ENCODE peak calls at places on chromosome 4, in nine cellular contexts. One of them, this sample, is unnamed.

GRCh38 chr4:13546855-13547562 is 2.7 kb upstream of the NKX3-2 start:
- DNase-seq in fibroblast of mammary gland: no peak
- DNase-seq in astrocyte: no peak
- DNase-seq in progenitor cell of endocrine pancreas: no peak
- DNase-seq in natural killer cell: no peak
- DNase-seq in OCI-LY7: peak
- DNase-seq in HCT116: no peak
- DNase-seq in GM13977: peak
- DNase-seq in upper lobe of right lung: no peak
- DNase-seq in this sample: no peak

GRCh38 chr4:87030606-87031441 is 96.0 kb downstream of the AFF1 start:
- DNase-seq in fibroblast of mammary gland: peak
- DNase-seq in astrocyte: peak
- DNase-seq in progenitor cell of endocrine pancreas: no peak
- DNase-seq in natural killer cell: no peak
- DNase-seq in OCI-LY7: no peak
- DNase-seq in HCT116: no peak
- DNase-seq in GM13977: no peak
- DNase-seq in upper lobe of right lung: no peak
- DNase-seq in this sample: no peak

GRCh38 chr4:186104114-186104894 is at the start of gene FAM149A:
- DNase-seq in fibroblast of mammary gland: no peak
- DNase-seq in astrocyte: no peak
- DNase-seq in progenitor cell of endocrine pancreas: peak
- DNase-seq in natural killer cell: peak
- DNase-seq in OCI-LY7: no peak
- DNase-seq in HCT116: peak
- DNase-seq in GM13977: peak
- DNase-seq in upper lobe of right lung: peak
- DNase-seq in this sample: no peak

GRCh38 chr4:112142152-112142551 is 3.1 kb upstream of the FAM241A start:
- DNase-seq in fibroblast of mammary gland: no peak
- DNase-seq in astrocyte: no peak
- DNase-seq in progenitor cell of endocrine pancreas: no peak
- DNase-seq in natural killer cell: no peak
- DNase-seq in OCI-LY7: no peak
- DNase-seq in HCT116: no peak
- DNase-seq in GM13977: no peak
- DNase-seq in upper lobe of right lung: no peak
- DNase-seq in this sample: no peak

GRCh38 chr4:149029056-149029651 is 586.9 kb upstream of the NR3C2 start:
- DNase-seq in fibroblast of mammary gland: peak
- DNase-seq in astrocyte: no peak
- DNase-seq in progenitor cell of endocrine pancreas: no peak
- DNase-seq in natural killer cell: no peak
- DNase-seq in OCI-LY7: peak
- DNase-seq in HCT116: no peak
- DNase-seq in GM13977: no peak
- DNase-seq in upper lobe of right lung: no peak
- DNase-seq in this sample: no peak

GRCh38 chr4:34178476-34178875 is 2065.8 kb downstream of the ARAP2 start:
- DNase-seq in fibroblast of mammary gland: no peak
- DNase-seq in astrocyte: peak
- DNase-seq in progenitor cell of endocrine pancreas: no peak
- DNase-seq in natural killer cell: no peak
- DNase-seq in OCI-LY7: no peak
- DNase-seq in HCT116: no peak
- DNase-seq in GM13977: no peak
- DNase-seq in upper lobe of right lung: no peak
- DNase-seq in this sample: no peak

GRCh38 chr4:68599150-68599549 is 23.0 kb upstream of the UGT2B17 start:
- DNase-seq in fibroblast of mammary gland: no peak
- DNase-seq in astrocyte: no peak
- DNase-seq in progenitor cell of endocrine pancreas: no peak
- DNase-seq in natural killer cell: no peak
- DNase-seq in OCI-LY7: no peak
- DNase-seq in HCT116: no peak
- DNase-seq in GM13977: no peak
- DNase-seq in upper lobe of right lung: no peak
- DNase-seq in this sample: no peak

GRCh38 chr4:136680271-136680670 is 852.0 kb downstream of the PCDH18 start:
- DNase-seq in fibroblast of mammary gland: no peak
- DNase-seq in astrocyte: no peak
- DNase-seq in progenitor cell of endocrine pancreas: no peak
- DNase-seq in natural killer cell: no peak
- DNase-seq in OCI-LY7: no peak
- DNase-seq in HCT116: no peak
- DNase-seq in GM13977: no peak
- DNase-seq in upper lobe of right lung: no peak
- DNase-seq in this sample: no peak

GRCh38 chr4:26905172-26905571 is 44.5 kb downstream of the STIM2 start:
- DNase-seq in fibroblast of mammary gland: no peak
- DNase-seq in astrocyte: peak
- DNase-seq in progenitor cell of endocrine pancreas: no peak
- DNase-seq in natural killer cell: no peak
- DNase-seq in OCI-LY7: no peak
- DNase-seq in HCT116: no peak
- DNase-seq in GM13977: no peak
- DNase-seq in upper lobe of right lung: no peak
- DNase-seq in this sample: no peak

GRCh38 chr4:99723555-99724450 is 66.2 kb upstream of the C4orf54 start:
- DNase-seq in fibroblast of mammary gland: peak
- DNase-seq in astrocyte: peak
- DNase-seq in progenitor cell of endocrine pancreas: no peak
- DNase-seq in natural killer cell: no peak
- DNase-seq in OCI-LY7: no peak
- DNase-seq in HCT116: peak
- DNase-seq in GM13977: no peak
- DNase-seq in upper lobe of right lung: peak
- DNase-seq in this sample: no peak
- TF ChIP-seq CTCF in fibroblast of mammary gland: peak
- TF ChIP-seq CTCF in astrocyte: no peak
- TF ChIP-seq CTCF in progenitor cell of endocrine pancreas: no peak
- TF ChIP-seq CTCF in natural killer cell: no peak
- TF ChIP-seq CTCF in OCI-LY7: peak
- TF ChIP-seq CTCF in HCT116: no peak
- TF ChIP-seq CTCF in GM13977: no peak
- TF ChIP-seq CTCF in upper lobe of right lung: no peak
- TF ChIP-seq CTCF in this sample: no peak

DNA sequence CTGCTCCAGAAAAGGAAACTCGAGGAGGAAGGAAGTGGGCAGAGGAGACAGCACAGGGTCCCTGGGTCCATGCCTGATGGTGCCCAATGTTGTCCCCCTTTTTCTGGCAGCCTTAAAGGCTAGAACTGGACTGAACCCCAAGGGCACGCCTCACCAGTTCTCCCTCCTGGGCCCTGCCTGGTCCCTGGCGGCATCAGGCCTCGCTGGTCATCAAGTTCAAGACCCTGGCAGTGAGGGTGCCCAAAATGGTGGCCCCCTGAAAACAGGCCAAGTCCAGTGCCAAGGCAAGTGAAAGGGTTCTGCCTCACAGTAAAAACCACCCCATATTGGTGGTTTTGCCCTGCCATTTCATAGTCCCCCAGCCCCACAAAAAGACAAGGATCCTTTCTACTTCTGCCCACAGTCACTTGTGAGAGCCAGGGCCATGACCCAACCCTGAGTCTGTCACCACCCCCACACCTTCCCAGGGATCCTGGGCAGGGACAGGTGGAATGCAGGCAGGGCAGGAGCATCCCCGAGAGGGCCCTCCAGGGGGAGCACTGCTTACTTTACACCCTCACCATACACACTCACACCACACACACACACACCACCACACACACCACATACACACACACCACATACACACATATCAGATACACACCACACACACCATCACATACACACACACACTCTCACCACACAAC is 107.6 kb downstream of the DCTD start:
- DNase-seq in fibroblast of mammary gland: no peak
- DNase-seq in astrocyte: no peak
- DNase-seq in progenitor cell of endocrine pancreas: no peak
- DNase-seq in natural killer cell: no peak
- DNase-seq in OCI-LY7: no peak
- DNase-seq in HCT116: peak
- DNase-seq in GM13977: peak
- DNase-seq in upper lobe of right lung: no peak
- DNase-seq in this sample: no peak
- TF ChIP-seq CTCF in fibroblast of mammary gland: no peak
- TF ChIP-seq CTCF in astrocyte: no peak
- TF ChIP-seq CTCF in progenitor cell of endocrine pancreas: peak
- TF ChIP-seq CTCF in natural killer cell: no peak
- TF ChIP-seq CTCF in OCI-LY7: peak
- TF ChIP-seq CTCF in HCT116: peak
- TF ChIP-seq CTCF in GM13977: peak
- TF ChIP-seq CTCF in upper lobe of right lung: peak
- TF ChIP-seq CTCF in this sample: peak

GRCh38 chr4:18536420-18536819 is 514.9 kb upstream of the LCORL start:
- DNase-seq in fibroblast of mammary gland: no peak
- DNase-seq in astrocyte: no peak
- DNase-seq in progenitor cell of endocrine pancreas: no peak
- DNase-seq in natural killer cell: no peak
- DNase-seq in OCI-LY7: no peak
- DNase-seq in HCT116: no peak
- DNase-seq in GM13977: no peak
- DNase-seq in upper lobe of right lung: no peak
- DNase-seq in this sample: no peak
- TF ChIP-seq CTCF in fibroblast of mammary gland: no peak
- TF ChIP-seq CTCF in astrocyte: no peak
- TF ChIP-seq CTCF in progenitor cell of endocrine pancreas: peak
- TF ChIP-seq CTCF in natural killer cell: no peak
- TF ChIP-seq CTCF in OCI-LY7: peak
- TF ChIP-seq CTCF in HCT116: no peak
- TF ChIP-seq CTCF in GM13977: no peak
- TF ChIP-seq CTCF in upper lobe of right lung: no peak
- TF ChIP-seq CTCF in this sample: peak

GRCh38 chr4:72340803-72341431 is 228.1 kb downstream of the ADAMTS3 start:
- DNase-seq in fibroblast of mammary gland: peak
- DNase-seq in astrocyte: peak
- DNase-seq in progenitor cell of endocrine pancreas: no peak
- DNase-seq in natural killer cell: no peak
- DNase-seq in OCI-LY7: no peak
- DNase-seq in HCT116: no peak
- DNase-seq in GM13977: no peak
- DNase-seq in upper lobe of right lung: no peak
- DNase-seq in this sample: no peak
- TF ChIP-seq CTCF in fibroblast of mammary gland: peak
- TF ChIP-seq CTCF in astrocyte: no peak
- TF ChIP-seq CTCF in progenitor cell of endocrine pancreas: peak
- TF ChIP-seq CTCF in natural killer cell: no peak
- TF ChIP-seq CTCF in OCI-LY7: no peak
- TF ChIP-seq CTCF in HCT116: no peak
- TF ChIP-seq CTCF in GM13977: no peak
- TF ChIP-seq CTCF in upper lobe of right lung: no peak
- TF ChIP-seq CTCF in this sample: peak

GRCh38 chr4:4202510-4202909 is 24.2 kb downstream of the OTOP1 start:
- DNase-seq in fibroblast of mammary gland: no peak
- DNase-seq in astrocyte: no peak
- DNase-seq in progenitor cell of endocrine pancreas: no peak
- DNase-seq in natural killer cell: no peak
- DNase-seq in OCI-LY7: no peak
- DNase-seq in HCT116: no peak
- DNase-seq in GM13977: no peak
- DNase-seq in upper lobe of right lung: no peak
- DNase-seq in this sample: no peak
- TF ChIP-seq CTCF in fibroblast of mammary gland: no peak
- TF ChIP-seq CTCF in astrocyte: no peak
- TF ChIP-seq CTCF in progenitor cell of endocrine pancreas: no peak
- TF ChIP-seq CTCF in natural killer cell: no peak
- TF ChIP-seq CTCF in OCI-LY7: no peak
- TF ChIP-seq CTCF in HCT116: no peak
- TF ChIP-seq CTCF in GM13977: no peak
- TF ChIP-seq CTCF in upper lobe of right lung: no peak
- TF ChIP-seq CTCF in this sample: no peak